ENCODE peak calls at places on chromosomes 12 and 14, in seven cellular contexts. N is left ventricle myocardium superior, W is colonic mucosa, Y is GM13977, S is GM12865, P is mesothelial cell of epicardium, X is fibroblast of villous mesenchyme. B is an unnamed sample.

GRCh38 chr14:76773188-76773885 is 12.1 kb downstream of the VASH1 start:
- DNase-seq in S (no peak), X (peak; percentile 83), Y (no peak), W (peak; percentile 26), P (no peak), N (peak; percentile 59), B (peak; percentile 20)

GRCh38 chr14:21525571-21525970 is 575 bp downstream of the SALL2 start:
- DNase-seq in N (no peak), X (no peak), P (no peak), S (no peak), W (no peak), Y (no peak), B (no peak)

GRCh38 chr14:29814153-29815057 is 113.2 kb downstream of the PRKD1 start:
- DNase-seq in Y (no peak), S (no peak), X (no peak), W (no peak), N (peak; percentile 82), P (no peak), B (no peak)

GRCh38 chr14:80387563-80387981 is 176.3 kb upstream of the DIO2 start:
- DNase-seq in S (no peak), Y (no peak), X (no peak), N (no peak), P (no peak), W (no peak), B (no peak)

GRCh38 chr14:100698066-100698465 is 28.6 kb upstream of the DLK1 start:
- DNase-seq in W (no peak), P (no peak), S (no peak), Y (no peak), X (peak; percentile 26), N (no peak), B (no peak)

GRCh38 chr12:8692573-8692972 is 5.2 kb upstream of the RIMKLB start:
- DNase-seq in N (no peak), Y (no peak), X (peak; percentile 33), S (no peak), P (no peak), W (peak; percentile 61), B (no peak)

GRCh38 chr12:67364228-67364627 is 95.1 kb downstream of the CAND1 start:
- DNase-seq in W (no peak), Y (no peak), P (no peak), X (no peak), S (no peak), N (peak; percentile 28), B (no peak)

GRCh38 chr12:112750971-112751370 is 40.6 kb upstream of the RPH3A start:
- DNase-seq in S (no peak), W (no peak), X (no peak), N (no peak), P (no peak), Y (no peak), B (no peak)

GRCh38 chr12:125140918-125141573 is 75.8 kb downstream of the AACS start:
- DNase-seq in S (no peak), Y (no peak), W (no peak), P (no peak), X (peak; percentile 34), N (no peak), B (peak; percentile 67)

GRCh38 chr14:37436519-37436918 is 158.5 kb downstream of the FOXA1 start:
- DNase-seq in P (no peak), X (no peak), N (no peak), W (peak; percentile 33), Y (no peak), S (no peak), B (no peak)

GRCh38 chr14:23402296-23403138 is 5.6 kb downstream of the MYH6 start:
- DNase-seq in W (no peak), X (no peak), Y (no peak), N (no peak), P (no peak), S (no peak), B (no peak)

GRCh38 chr12:32949815-32950214 is 53.2 kb upstream of the PKP2 start:
- DNase-seq in N (no peak), X (no peak), Y (no peak), S (no peak), P (no peak), W (no peak), B (no peak)

GRCh38 chr14:32090686-32091085 is 13.6 kb downstream of the ARHGAP5 start:
- DNase-seq in X (no peak), Y (no peak), P (no peak), N (no peak), W (no peak), S (no peak), B (no peak)

GRCh38 chr14:75487155-75487671 is 35.1 kb upstream of the BATF start:
- DNase-seq in W (no peak), P (no peak), S (peak; percentile 88), X (no peak), N (no peak), Y (peak; percentile 59), B (no peak)

GRCh38 chr14:101823511-101824120 is 62.1 kb downstream of the PPP2R5C start:
- DNase-seq in X (peak; percentile 58), S (peak; percentile 85), Y (peak; percentile 44), W (no peak), P (no peak), N (no peak), B (no peak)

GRCh38 chr14:64591809-64592208 is 42.0 kb downstream of the PPP1R36 start:
- DNase-seq in S (no peak), N (no peak), Y (no peak), X (no peak), P (no peak), W (no peak), B (no peak)

GRCh38 chr12:127389923-127390322 is 877.0 kb upstream of the TMEM132C start:
- DNase-seq in P (peak; percentile 25), W (no peak), Y (no peak), X (peak; percentile 56), N (no peak), S (no peak), B (peak; percentile 51)

GRCh38 chr12:119578112-119578511 is 15.5 kb upstream of the TMEM233 start:
- DNase-seq in P (no peak), S (no peak), X (no peak), N (no peak), W (no peak), Y (no peak), B (no peak)

GRCh38 chr14:77133718-77134338 is 7.8 kb downstream of the ZDHHC22 start:
- DNase-seq in Y (peak; percentile 84), S (peak; percentile 67), N (peak; percentile 58), W (peak; percentile 48), X (peak; percentile 69), P (peak; percentile 71), B (peak; percentile 8)

GRCh38 chr12:88235183-88235833 is 93.2 kb downstream of the TMTC3 start:
- DNase-seq in X (no peak), W (no peak), Y (no peak), P (no peak), S (peak; percentile 32), N (no peak), B (no peak)

GRCh38 chr14:44742202-44742601 is 219.5 kb downstream of the KLHL28 start:
- DNase-seq in P (no peak), Y (no peak), N (no peak), S (no peak), X (no peak), W (no peak), B (no peak)

GRCh38 chr12:81500788-81501187 is 258.4 kb downstream of the PPFIA2 start:
- DNase-seq in P (no peak), W (no peak), X (no peak), Y (no peak), S (no peak), N (no peak), B (no peak)

GRCh38 chr14:97277711-97278110 is 480.5 kb downstream of the VRK1 start:
- DNase-seq in Y (no peak), X (no peak), P (no peak), N (no peak), S (no peak), W (no peak), B (no peak)

B was measured in RCC 7860.